ENCODE peak calls at places on chromosomes 3 and 15, in seven cellular contexts. R is stomach, B is GM13976, N is foreskin fibroblast, A is GM20000, E is brain microvascular endothelial cell, L is endothelial cell. C is an unnamed sample.

GRCh38 chr3:173395412-173396181 is 1.9 kb upstream of the NLGN1 start:
- DNase-seq in R (peak; percentile 78), B (peak; percentile 63), N (peak; percentile 83), A (peak; percentile 65), E (peak; percentile 48), L (peak; percentile 82), C (no peak)

GRCh38 chr15:51483985-51484384 is 138.6 kb downstream of the DMXL2 start:
- DNase-seq in R (no peak), B (no peak), N (no peak), A (no peak), E (no peak), L (no peak), C (no peak)

GRCh38 chr3:47123857-47124256 is 40.1 kb downstream of the SETD2 start:
- DNase-seq in R (no peak), B (no peak), N (no peak), A (no peak), E (no peak), L (no peak), C (no peak)

GRCh38 chr3:12922881-12923431 is 81.6 kb upstream of the RPL32 start:
- DNase-seq in R (no peak), B (no peak), N (no peak), A (no peak), E (no peak), L (peak; percentile 24), C (no peak)

GRCh38 chr3:17518189-17519059 is 224.0 kb downstream of the TBC1D5 start:
- DNase-seq in R (no peak), B (no peak), N (no peak), A (no peak), E (no peak), L (no peak), C (no peak)

GRCh38 chr3:132695006-132695405 is 27.2 kb downstream of the NPHP3 start:
- DNase-seq in R (no peak), B (no peak), N (no peak), A (no peak), E (no peak), L (no peak), C (no peak)

GRCh38 chr3:88149146-88149515 is 628 bp upstream of the C3orf38 start:
- DNase-seq in R (no peak), B (no peak), N (no peak), A (no peak), E (no peak), L (no peak), C (peak; percentile 38)

GRCh38 chr15:99704444-99704838 is 28.8 kb downstream of the LYSMD4 start:
- DNase-seq in R (no peak), B (peak; percentile 61), N (peak; percentile 71), A (peak; percentile 68), E (peak; percentile 87), L (peak; percentile 48), C (no peak)

GRCh38 chr3:34405159-34405558 is 606.7 kb downstream of the PDCD6IP start:
- DNase-seq in R (no peak), B (no peak), N (no peak), A (no peak), E (no peak), L (no peak), C (no peak)

GRCh38 chr3:174949523-174949922 is 90.4 kb downstream of the NAALADL2 start:
- DNase-seq in R (no peak), B (no peak), N (peak; percentile 91), A (no peak), E (peak; percentile 95), L (no peak), C (no peak)

GRCh38 chr15:23566070-23567050 is 886 bp downstream of the MKRN3 start:
- DNase-seq in R (no peak), B (no peak), N (no peak), A (no peak), E (no peak), L (no peak), C (no peak)

GRCh38 chr15:22855791-22856190 is 17.3 kb downstream of the NIPA2 start:
- DNase-seq in R (no peak), B (no peak), N (no peak), A (no peak), E (no peak), L (no peak), C (no peak)

GRCh38 chr3:99696497-99696896 is 58.1 kb downstream of the COL8A1 start:
- DNase-seq in R (no peak), B (no peak), N (no peak), A (no peak), E (no peak), L (no peak), C (no peak)

GRCh38 chr3:175411405-175411804 is 552.3 kb downstream of the NAALADL2 start:
- DNase-seq in R (no peak), B (no peak), N (no peak), A (no peak), E (no peak), L (no peak), C (no peak)

GRCh38 chr3:120442975-120443517 is 7.7 kb downstream of the FSTL1 start:
- DNase-seq in R (no peak), B (no peak), N (no peak), A (no peak), E (no peak), L (no peak), C (no peak)
- TF ChIP-seq CTCF in R (no peak), B (no peak), N (peak; percentile 38), A (no peak), E (peak; percentile 66), L (peak; percentile 22), C (peak; percentile 28)

DNA sequence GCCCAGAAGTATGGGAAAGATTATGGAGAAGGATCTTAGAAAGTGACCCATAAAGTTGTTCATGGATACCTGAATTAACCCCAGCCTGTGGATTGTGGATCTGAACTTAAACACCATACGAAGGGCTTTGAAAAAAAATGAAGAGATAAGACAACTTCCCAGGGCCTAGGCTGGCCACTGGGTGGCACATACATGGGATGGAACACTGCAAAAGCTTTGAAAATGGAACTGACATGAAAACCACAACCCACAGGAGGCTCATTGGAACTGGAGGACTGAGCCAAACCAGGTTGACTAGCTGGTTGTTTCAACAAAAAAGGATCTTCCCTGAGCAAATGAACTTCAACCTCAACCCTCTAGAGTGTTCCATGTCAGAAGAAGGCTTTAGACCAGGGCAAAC is 34.5 kb downstream of the FMN1 start:
- DNase-seq in R (no peak), B (no peak), N (no peak), A (no peak), E (no peak), L (no peak), C (no peak)
- TF ChIP-seq CTCF in R (no peak), B (no peak), N (no peak), A (no peak), E (peak; percentile 50), L (no peak), C (peak; percentile 24)

GRCh38 chr3:141109761-141110160 is 58.6 kb downstream of the SPSB4 start:
- DNase-seq in R (no peak), B (no peak), N (no peak), A (no peak), E (no peak), L (no peak), C (no peak)
- TF ChIP-seq CTCF in R (no peak), B (no peak), N (no peak), A (no peak), E (no peak), L (no peak), C (no peak)

GRCh38 chr3:19046440-19046839 is 101.9 kb upstream of the KCNH8 start:
- DNase-seq in R (no peak), B (no peak), N (no peak), A (no peak), E (no peak), L (no peak), C (no peak)
- TF ChIP-seq CTCF in R (no peak), B (no peak), N (no peak), A (no peak), E (no peak), L (no peak), C (peak; percentile 30)

GRCh38 chr3:4071481-4072184 is 231.5 kb upstream of the SETMAR start:
- DNase-seq in R (no peak), B (no peak), N (no peak), A (no peak), E (no peak), L (peak; percentile 6), C (no peak)
- TF ChIP-seq CTCF in R (no peak), B (no peak), N (no peak), A (no peak), E (no peak), L (no peak), C (no peak)

GRCh38 chr3:111080357-111080937 is 8.8 kb downstream of the NECTIN3 start:
- DNase-seq in R (no peak), B (no peak), N (no peak), A (no peak), E (no peak), L (no peak), C (no peak)
- TF ChIP-seq CTCF in R (peak; percentile 45), B (no peak), N (peak; percentile 45), A (no peak), E (peak; percentile 34), L (peak; percentile 22), C (peak; percentile 79)

C was measured in RWPE2.